ENCODE peak calls at places on chromosomes 12 and 14, in five cellular contexts. V is stimulated activated CD4-positive, alpha-beta T cell treated with anti-CD3 and anti-CD28 coated beads, TNF-alpha, amount 100 ng/mL, for 1 hour; I is KG1; K is omental fat pad; S is colonic mucosa. N is an unnamed sample.

GRCh38 chr14:81033841-81034240 is 78.4 kb downstream of the TSHR start:
- DNase-seq in I (no peak), V (no peak), K (no peak), S (no peak), N (no peak)

GRCh38 chr14:35368993-35369392 is 35.6 kb downstream of the NFKBIA start:
- DNase-seq in I (no peak), K (no peak), S (no peak), V (no peak), N (no peak)

GRCh38 chr12:71546322-71546861 is 106.8 kb downstream of the LGR5 start:
- DNase-seq in V (no peak), I (no peak), K (no peak), S (no peak), N (no peak)

GRCh38 chr12:65925626-65926025 is 101.3 kb downstream of the HMGA2 start:
- DNase-seq in K (no peak), I (peak), S (no peak), V (no peak), N (no peak)

GRCh38 chr14:56650075-56650474 is 70.5 kb downstream of the TMEM260 start:
- DNase-seq in K (no peak), S (no peak), V (no peak), I (no peak), N (no peak)

GRCh38 chr12:42199007-42199406 is 39.0 kb downstream of the YAF2 start:
- DNase-seq in K (no peak), V (no peak), I (no peak), S (no peak), N (no peak)

GRCh38 chr12:47078733-47079364 is 572 bp upstream of the PCED1B start:
- DNase-seq in K (no peak), V (no peak), S (no peak), I (no peak), N (peak)

GRCh38 chr12:43737646-43738045 is 20.9 kb downstream of the PUS7L start:
- DNase-seq in S (no peak), I (no peak), V (no peak), K (no peak), N (no peak)

GRCh38 chr12:19415563-19415962 is 23.7 kb upstream of the AEBP2 start:
- DNase-seq in V (no peak), K (no peak), S (no peak), I (no peak), N (no peak)

GRCh38 chr14:97077253-97077653 is 280.1 kb downstream of the VRK1 start:
- DNase-seq in I (peak), K (no peak), V (no peak), S (peak), N (peak)

GRCh38 chr12:4164591-4165558 is 108.7 kb upstream of the CCND2 start:
- DNase-seq in S (peak), V (no peak), K (no peak), I (no peak), N (no peak)

GRCh38 chr12:5654019-5654418 is 222.1 kb downstream of the NTF3 start:
- DNase-seq in V (no peak), K (no peak), S (no peak), I (no peak), N (no peak)

GRCh38 chr14:106845286-106846087 is 1319.1 kb downstream of the TMEM121 start:
- DNase-seq in I (peak), S (peak), V (no peak), K (no peak), N (peak)

GRCh38 chr12:108697905-108698304 is 33.4 kb downstream of the CORO1C start:
- DNase-seq in I (no peak), V (no peak), S (no peak), K (no peak), N (no peak)

GRCh38 chr12:68450947-68451260 is 118.7 kb upstream of the MDM1 start:
- DNase-seq in I (no peak), V (no peak), S (no peak), K (no peak), N (no peak)

GRCh38 chr14:89420502-89420901 is 3.5 kb upstream of the FOXN3 start:
- DNase-seq in V (no peak), I (no peak), K (no peak), S (peak), N (no peak)